ENCODE peak calls at places on chromosome 21, in four cellular contexts. S, N, X and W are unnamed samples.

GRCh38 chr21:24223625-24224024 is 1383.7 kb downstream of the MRPL39 start:
- DNase-seq in X (no peak), N (no peak), S (no peak), W (no peak)

GRCh38 chr21:14114251-14114650 is 96.5 kb downstream of the LIPI start:
- DNase-seq in N (no peak), S (peak; percentile 19), X (no peak), W (no peak)

GRCh38 chr21:18204931-18205330 is 39.7 kb upstream of the CHODL start:
- DNase-seq in N (no peak), S (no peak), X (no peak), W (no peak)

GRCh38 chr21:15442743-15443142 is 287.0 kb upstream of the USP25 start:
- DNase-seq in N (peak; percentile 60), S (no peak), X (no peak), W (no peak)

GRCh38 chr21:43001316-43001715 is 27.0 kb downstream of the PKNOX1 start:
- DNase-seq in N (no peak), X (peak; percentile 58), S (no peak), W (no peak)

GRCh38 chr21:34916446-34916845 is 132.7 kb downstream of the RUNX1 start:
- DNase-seq in X (no peak), N (no peak), S (no peak), W (no peak)

GRCh38 chr21:32463367-32463766 is 50.9 kb downstream of the EVA1C start:
- DNase-seq in S (no peak), N (peak; percentile 90), X (no peak), W (no peak)

GRCh38 chr21:19218163-19218562 is 814.6 kb upstream of the TMPRSS15 start:
- DNase-seq in S (no peak), N (no peak), X (no peak), W (no peak)

GRCh38 chr21:32645261-32646182 is 33.3 kb upstream of the CFAP298 start:
- DNase-seq in X (no peak), N (no peak), S (no peak), W (no peak)

GRCh38 chr21:43362306-43362927 is 64.5 kb downstream of the SIK1 start:
- DNase-seq in N (no peak), X (peak; percentile 60), S (peak; percentile 50), W (no peak)

GRCh38 chr21:9750341-9751086 is 770.9 kb upstream of the TPTE start:
- DNase-seq in S (no peak), X (no peak), N (no peak), W (no peak)

GRCh38 chr21:33855190-33855589 is 60.4 kb downstream of the ATP5PO start:
- DNase-seq in X (no peak), N (no peak), S (no peak), W (no peak)

GRCh38 chr21:32412998-32413504 is 545 bp downstream of the EVA1C start:
- DNase-seq in S (peak; percentile 50), N (no peak), X (no peak), W (no peak)

GRCh38 chr21:32457360-32457840 is 44.9 kb downstream of the EVA1C start:
- DNase-seq in S (peak; percentile 74), X (no peak), N (peak; percentile 74), W (no peak)

GRCh38 chr21:39348355-39349210 is at the start of gene HMGN1:
- DNase-seq in S (peak; percentile 74), X (peak; percentile 72), N (peak; percentile 69), W (peak; percentile 91)
- TF ChIP-seq CTCF in S (peak; percentile 42), X (no peak), N (no peak), W (no peak)

GRCh38 chr21:36429672-36430546 is 44.7 kb downstream of the CHAF1B start:
- DNase-seq in N (peak; percentile 92), X (no peak), S (peak; percentile 94), W (no peak)
- TF ChIP-seq CTCF in N (no peak), X (no peak), S (no peak), W (no peak)

GRCh38 chr21:38806153-38806941 is 618 bp downstream of the ETS2 start:
- DNase-seq in X (no peak), N (no peak), S (peak; percentile 34), W (peak; percentile 56)

GRCh38 chr21:38805282-38806152 is at the start of gene ETS2:
- DNase-seq in X (peak; percentile 76), N (peak; percentile 93), S (peak; percentile 89), W (peak; percentile 57)

GRCh38 chr21:38804030-38804616 is 1.6 kb upstream of the ETS2 start:
- DNase-seq in S (no peak), N (no peak), X (no peak), W (no peak)

GRCh38 chr21:38803075-38803474 is 2.7 kb upstream of the ETS2 start:
- DNase-seq in X (no peak), N (no peak), S (no peak), W (no peak)

GRCh38 chr21:38804617-38805281 is 980 bp upstream of the ETS2 start:
- DNase-seq in X (no peak), S (peak; percentile 78), N (peak; percentile 69), W (no peak)
- TF ChIP-seq CTCF in X (peak; percentile 41), S (peak; percentile 66), N (peak; percentile 51), W (no peak)

GRCh38 chr21:36583591-36583990 is 103.7 kb upstream of the CLDN14 start:
- DNase-seq in X (no peak), N (no peak), S (no peak), W (no peak)

GRCh38 chr21:36579898-36580297 is 100.0 kb upstream of the CLDN14 start:
- DNase-seq in N (peak; percentile 14), X (no peak), S (no peak), W (no peak)

GRCh38 chr21:36587388-36587787 is 107.5 kb upstream of the CLDN14 start:
- DNase-seq in S (no peak), N (peak; percentile 10), X (no peak), W (no peak)

GRCh38 chr21:36589352-36589971 is 109.5 kb upstream of the SIM2 start:
- DNase-seq in N (peak; percentile 24), X (no peak), S (peak; percentile 70), W (no peak)

DNA sequence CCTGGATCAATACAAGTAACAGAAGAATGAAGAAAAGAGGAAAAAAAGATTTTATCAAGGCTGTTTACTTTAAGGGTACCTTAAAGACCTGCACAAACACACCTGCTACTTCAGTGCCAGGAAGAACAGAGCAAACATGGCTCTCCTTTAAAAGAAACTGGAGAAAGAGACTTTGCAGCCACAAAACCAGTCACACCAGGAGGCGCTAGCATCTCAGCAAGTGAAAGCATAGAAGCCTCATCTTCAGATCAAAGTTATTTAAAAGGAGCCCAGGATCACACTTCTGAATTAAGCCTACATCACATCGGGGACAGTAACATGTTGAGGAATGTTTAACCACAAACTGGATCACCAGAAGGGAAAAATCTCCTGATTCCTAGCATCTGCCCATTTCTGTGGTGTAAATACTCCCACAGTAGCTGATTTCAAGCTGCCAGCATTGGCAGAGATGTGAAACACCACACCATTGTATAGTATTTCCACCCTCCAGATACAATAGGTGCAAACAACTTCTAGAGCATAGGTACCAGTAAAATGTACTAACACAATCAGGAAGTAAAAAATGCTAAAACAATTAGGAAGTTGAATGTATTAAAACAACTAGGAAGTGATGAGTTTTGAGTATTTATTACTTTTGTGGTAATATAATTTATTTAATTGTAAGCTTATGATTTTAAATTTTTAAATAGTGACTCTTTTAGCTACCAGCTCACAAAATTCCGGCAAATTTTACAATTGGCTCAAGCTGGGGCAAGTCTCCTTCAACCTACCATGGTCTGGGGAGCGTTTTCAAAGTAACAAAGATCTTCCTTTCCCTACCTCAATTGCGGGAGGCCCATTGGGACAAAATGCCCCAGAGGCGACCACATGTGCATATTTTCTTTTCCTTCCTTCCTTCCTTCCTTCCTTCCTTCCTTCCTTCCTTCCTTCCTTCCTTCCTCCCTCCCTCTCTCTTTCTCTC is 105.3 kb upstream of the CLDN14 start:
- DNase-seq in X (no peak), S (no peak), N (peak; percentile 17), W (no peak)
- TF ChIP-seq CTCF in X (no peak), S (no peak), N (no peak), W (no peak)

GRCh38 chr21:22791986-22792560 is 1793.9 kb downstream of the NCAM2 start:
- DNase-seq in S (peak; percentile 26), N (peak; percentile 32), X (no peak), W (no peak)

GRCh38 chr21:22795091-22795490 is 1796.9 kb downstream of the NCAM2 start:
- DNase-seq in S (no peak), X (no peak), N (no peak), W (no peak)

GRCh38 chr21:22791376-22791775 is 1793.2 kb downstream of the NCAM2 start:
- DNase-seq in X (no peak), N (no peak), S (no peak), W (no peak)

GRCh38 chr21:22796147-22796546 is 1797.9 kb downstream of the NCAM2 start:
- DNase-seq in X (no peak), N (no peak), S (no peak), W (no peak)

DNA sequence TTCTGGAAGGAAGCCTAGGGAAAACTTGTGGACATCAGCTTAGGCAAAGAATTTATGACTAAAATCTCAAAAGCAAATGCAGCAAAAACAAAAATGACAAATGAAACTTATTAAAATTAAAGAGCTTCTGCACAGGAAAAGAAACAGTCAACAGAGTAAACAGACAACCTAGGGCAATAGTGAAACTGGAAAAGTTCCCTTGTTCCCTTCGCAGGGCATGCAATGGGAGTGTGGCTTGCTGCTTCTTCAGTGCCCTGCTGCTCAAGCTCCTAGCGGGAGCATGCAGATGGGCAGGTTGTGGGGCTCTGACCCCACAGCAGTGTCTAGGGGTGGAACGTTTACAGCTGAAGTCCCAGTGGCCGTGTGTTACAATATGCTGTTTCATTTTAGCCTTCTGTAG is 1797.4 kb downstream of the NCAM2 start:
- DNase-seq in S (no peak), X (no peak), N (no peak), W (no peak)
- TF ChIP-seq CTCF in S (no peak), X (no peak), N (no peak), W (no peak)

GRCh38 chr21:27024316-27024715 is 57.4 kb upstream of the ADAMTS5 start:
- DNase-seq in S (no peak), X (no peak), N (no peak), W (no peak)

GRCh38 chr21:27023186-27023585 is 56.3 kb upstream of the ADAMTS5 start:
- DNase-seq in X (no peak), S (no peak), N (no peak), W (no peak)

GRCh38 chr21:27021801-27022200 is 54.9 kb upstream of the ADAMTS5 start:
- DNase-seq in N (no peak), S (no peak), X (no peak), W (no peak)

GRCh38 chr21:27017251-27017650 is 50.4 kb upstream of the ADAMTS5 start:
- DNase-seq in X (no peak), N (no peak), S (no peak), W (no peak)

GRCh38 chr21:27021046-27021445 is 54.2 kb upstream of the ADAMTS5 start:
- DNase-seq in N (no peak), S (no peak), X (no peak), W (no peak)
- TF ChIP-seq CTCF in N (no peak), S (no peak), X (no peak), W (no peak)

GRCh38 chr21:25313891-25314646 is 293.2 kb downstream of the MRPL39 start:
- DNase-seq in N (no peak), S (no peak), X (no peak), W (no peak)
- TF ChIP-seq CTCF in N (no peak), S (peak; percentile 46), X (no peak), W (no peak)

GRCh38 chr21:45509566-45510465 is 32.4 kb downstream of the SLC19A1 start:
- DNase-seq in X (peak; percentile 38), N (no peak), S (no peak), W (no peak)
- TF ChIP-seq CTCF in X (no peak), N (no peak), S (no peak), W (no peak)